ENCODE peak calls at places on chromosomes 3 and 15, in eight cellular contexts. G is psoas muscle; W is adipocyte; B is GM23248; R is lung microvascular endothelial cell; Z is nephron progenitor cell; J is stimulated activated CD4-positive, alpha-beta T cell treated with anti-CD3 and anti-CD28 coated beads, TNF-alpha, amount 100 ng/mL, for 4 hours; F is KG1. K is an unnamed sample.

GRCh38 chr3:43289401-43289800 is 3.1 kb downstream of the SNRK start:
- DNase-seq in F (no peak), B (peak; percentile 43), G (no peak), J (no peak), R (no peak), W (peak; percentile 20), Z (no peak), K (no peak)

GRCh38 chr3:94225176-94225742 is 162.4 kb downstream of the NSUN3 start:
- DNase-seq in R (no peak), J (no peak), G (no peak), F (no peak), Z (no peak), B (peak; percentile 55), W (no peak), K (no peak)

GRCh38 chr3:160449660-160450598 is at the start of gene TRIM59:
- DNase-seq in R (peak; percentile 98), G (peak; percentile 81), Z (peak; percentile 97), W (peak; percentile 95), F (peak; percentile 70), B (peak; percentile 97), J (peak; percentile 93), K (peak; percentile 95)

GRCh38 chr3:25045291-25045690 is 382.8 kb upstream of the RARB start:
- DNase-seq in Z (no peak), B (no peak), G (no peak), F (no peak), R (no peak), W (peak; percentile 72), J (no peak), K (no peak)

GRCh38 chr3:12345141-12345561 is 56.3 kb downstream of the PPARG start:
- DNase-seq in Z (no peak), W (peak; percentile 35), G (no peak), R (no peak), F (no peak), J (no peak), B (peak; percentile 76), K (peak; percentile 52)

GRCh38 chr3:14452676-14453367 is 50.4 kb downstream of the SLC6A6 start:
- DNase-seq in J (no peak), Z (no peak), W (peak; percentile 94), F (no peak), G (peak; percentile 95), R (peak; percentile 97), B (peak; percentile 96), K (no peak)

GRCh38 chr3:22587446-22587845 is 615.7 kb upstream of the UBE2E2 start:
- DNase-seq in B (no peak), R (no peak), J (no peak), W (no peak), G (no peak), Z (no peak), F (no peak), K (no peak)

GRCh38 chr3:197750396-197750831 is 731 bp downstream of the FYTTD1 start:
- DNase-seq in R (peak; percentile 76), B (peak; percentile 92), F (no peak), J (peak; percentile 21), G (peak; percentile 83), W (peak; percentile 90), Z (peak; percentile 66), K (peak; percentile 66)

GRCh38 chr3:59678042-59678707 is 628.4 kb upstream of the CFAP20DC start:
- DNase-seq in J (no peak), W (no peak), B (no peak), F (no peak), G (no peak), R (no peak), Z (no peak), K (no peak)

GRCh38 chr3:140500473-140500872 is 177.4 kb upstream of the TRIM42 start:
- DNase-seq in J (no peak), B (no peak), W (no peak), Z (no peak), G (no peak), F (no peak), R (no peak), K (no peak)

GRCh38 chr3:89742546-89742945 is 635.1 kb downstream of the EPHA3 start:
- DNase-seq in F (no peak), R (no peak), J (no peak), B (no peak), Z (no peak), G (no peak), W (no peak), K (no peak)

GRCh38 chr15:85710340-85710842 is 84.3 kb downstream of the KLHL25 start:
- DNase-seq in R (no peak), B (no peak), G (no peak), J (no peak), Z (no peak), W (no peak), F (no peak), K (no peak)

GRCh38 chr15:64878708-64879107 is 33.0 kb upstream of the ANKDD1A start:
- DNase-seq in Z (no peak), J (no peak), W (no peak), G (no peak), F (no peak), B (no peak), R (peak; percentile 95), K (no peak)

GRCh38 chr15:51726302-51727073 is 11.0 kb downstream of the LYSMD2 start:
- DNase-seq in J (peak; percentile 30), B (peak; percentile 96), R (peak; percentile 81), Z (peak; percentile 18), W (peak; percentile 90), G (peak; percentile 66), F (no peak), K (no peak)

K was measured in CD14-positive monocyte.